ENCODE peak calls at places on chromosomes 4 and X, in five cellular contexts. F, J, Z, G and R are unnamed samples.
A peak's percentile ranks its signal among the peaks of the same experiment; 100 is the strongest.

GRCh38 chr4:176478076-176478475 is 158.3 kb downstream of the SPCS3 start:
- DNase-seq in F (no peak), J (no peak), Z (no peak), G (no peak), R (no peak)

GRCh38 chr4:2280531-2281300 is 18.8 kb upstream of the MXD4 start:
- DNase-seq in F (no peak), J (no peak), Z (peak; percentile 26), G (no peak), R (no peak)

GRCh38 chr4:94827481-94828110 is 69.8 kb downstream of the BMPR1B start:
- DNase-seq in F (no peak), J (no peak), Z (no peak), G (no peak), R (no peak)

GRCh38 chr4:1402516-1403101 is 3.6 kb downstream of the NKX1-1 start:
- DNase-seq in F (no peak), J (peak; percentile 58), Z (no peak), G (no peak), R (no peak)

GRCh38 chrX:139560221-139560620 is 29.7 kb downstream of the F9 start:
- DNase-seq in F (no peak), J (no peak), Z (no peak), G (no peak), R (no peak)

GRCh38 chr4:85116008-85116407 is 149.5 kb upstream of the WDFY3 start:
- DNase-seq in F (no peak), J (no peak), Z (no peak), G (no peak), R (no peak)

GRCh38 chr4:112118742-112119357 is 26.4 kb upstream of the FAM241A start:
- DNase-seq in F (no peak), J (no peak), Z (no peak), G (no peak), R (no peak)

GRCh38 chr4:90922174-90922573 is 795.0 kb downstream of the CCSER1 start:
- DNase-seq in F (no peak), J (no peak), Z (no peak), G (no peak), R (no peak)

GRCh38 chrX:118254611-118255010 is 91.3 kb upstream of the WDR44 start:
- DNase-seq in F (no peak), J (no peak), Z (peak; percentile 4), G (peak; percentile 2), R (no peak)

GRCh38 chr4:2767705-2768074 is 11.6 kb upstream of the TNIP2 start:
- DNase-seq in F (no peak), J (peak; percentile 43), Z (no peak), G (no peak), R (no peak)

GRCh38 chr4:126405369-126405982 is 1090.7 kb downstream of the FAT4 start:
- DNase-seq in F (peak; percentile 3), J (no peak), Z (no peak), G (no peak), R (no peak)

GRCh38 chrX:150240643-150240970 is 122.5 kb upstream of the MAMLD1 start:
- DNase-seq in F (no peak), J (no peak), Z (no peak), G (no peak), R (no peak)

GRCh38 chr4:121053601-121054143 is 18.7 kb downstream of the NDNF start:
- DNase-seq in F (no peak), J (no peak), Z (no peak), G (no peak), R (no peak)

GRCh38 chrX:12978205-12979010 is 3.5 kb downstream of the TMSB4X start:
- DNase-seq in F (peak; percentile 62), J (no peak), Z (no peak), G (no peak), R (no peak)

GRCh38 chr4:101280866-101281600 is 66.3 kb downstream of the PPP3CA start:
- DNase-seq in F (no peak), J (no peak), Z (no peak), G (no peak), R (no peak)

GRCh38 chr4:38531126-38531737 is 132.8 kb upstream of the KLF3 start:
- DNase-seq in F (no peak), J (no peak), Z (no peak), G (no peak), R (no peak)

GRCh38 chrX:43677993-43678392 is 21.9 kb downstream of the MAOA start:
- DNase-seq in F (no peak), J (no peak), Z (no peak), G (no peak), R (no peak)

GRCh38 chrX:51395807-51396728 is 63.4 kb downstream of the NUDT10 start:
- DNase-seq in F (no peak), J (peak; percentile 70), Z (no peak), G (no peak), R (peak; percentile 13)

GRCh38 chr4:39818646-39819045 is 120.7 kb downstream of the UBE2K start:
- DNase-seq in F (no peak), J (no peak), Z (no peak), G (no peak), R (no peak)

GRCh38 chr4:87050596-87050995 is 115.8 kb downstream of the AFF1 start:
- DNase-seq in F (no peak), J (no peak), Z (no peak), G (no peak), R (no peak)

GRCh38 chr4:92618968-92619367 is 315.2 kb downstream of the GRID2 start:
- DNase-seq in F (no peak), J (no peak), Z (no peak), G (no peak), R (no peak)

GRCh38 chr4:90745176-90745575 is 618.0 kb downstream of the CCSER1 start:
- DNase-seq in F (no peak), J (no peak), Z (no peak), G (no peak), R (no peak)

GRCh38 chr4:2290974-2291704 is 29.2 kb upstream of the MXD4 start:
- DNase-seq in F (no peak), J (no peak), Z (no peak), G (no peak), R (no peak)

GRCh38 chr4:30362436-30362835 is 357.7 kb upstream of the PCDH7 start:
- DNase-seq in F (no peak), J (no peak), Z (no peak), G (no peak), R (no peak)

GRCh38 chr4:138334346-138335016 is 92.3 kb upstream of the SLC7A11 start:
- DNase-seq in F (no peak), J (no peak), Z (no peak), G (no peak), R (no peak)

GRCh38 chrX:71622347-71623104 is 4.2 kb upstream of the CXCR3 start:
- DNase-seq in F (peak; percentile 27), J (peak; percentile 68), Z (peak; percentile 19), G (peak; percentile 21), R (peak; percentile 42)

GRCh38 chr4:21768349-21769310 is 179.9 kb downstream of the KCNIP4 start:
- DNase-seq in F (no peak), J (no peak), Z (no peak), G (peak; percentile 17), R (no peak)

GRCh38 chrX:41921492-41922124 is 1.7 kb downstream of the CASK start:
- DNase-seq in F (peak; percentile 29), J (no peak), Z (no peak), G (no peak), R (no peak)